ENCODE peak calls at places on chromosomes 4 and X, in six cellular contexts. H is CD8-positive, alpha-beta memory T cell; C is uterus; T is mucosa of descending colon; G is OCI-LY7; D is lung. N is an unnamed sample.

GRCh38 chr4:118740869-118741268 is 55.7 kb downstream of the METTL14 start:
- DNase-seq in D (no peak), G (peak; percentile 58), C (no peak), T (no peak), H (no peak), N (no peak)

GRCh38 chrX:106917830-106918500 is 2.2 kb upstream of the CLDN2 start:
- DNase-seq in T (no peak), H (peak; percentile 35), C (no peak), D (no peak), G (no peak), N (no peak)

GRCh38 chr4:163419074-163419473 is 54.5 kb downstream of the TKTL2 start:
- DNase-seq in G (no peak), H (no peak), C (no peak), T (no peak), D (no peak), N (no peak)

GRCh38 chrX:100296183-100296753 is 113.8 kb downstream of the PCDH19 start:
- DNase-seq in G (no peak), D (no peak), T (no peak), H (no peak), C (no peak), N (no peak)

GRCh38 chr4:8443801-8444200 is 3.2 kb downstream of the TRMT44 start:
- DNase-seq in D (no peak), C (no peak), T (no peak), H (no peak), G (no peak), N (no peak)

GRCh38 chr4:24686866-24687672 is 102.7 kb upstream of the DHX15 start:
- DNase-seq in G (peak; percentile 11), T (no peak), C (no peak), H (no peak), D (no peak), N (no peak)

GRCh38 chrX:123764967-123765871 is 32.4 kb upstream of the THOC2 start:
- DNase-seq in T (peak; percentile 90), H (peak; percentile 24), D (peak; percentile 80), C (peak; percentile 87), G (peak; percentile 61), N (peak; percentile 88)

GRCh38 chrX:134737061-134737460 is 78.8 kb upstream of the PLAC1 start:
- DNase-seq in C (peak; percentile 46), G (no peak), D (no peak), H (no peak), T (no peak), N (no peak)

GRCh38 chrX:115898382-115899001 is 272.1 kb upstream of the AGTR2 start:
- DNase-seq in T (no peak), H (peak; percentile 64), D (peak; percentile 86), G (peak; percentile 29), C (peak; percentile 81), N (no peak)

GRCh38 chr4:187811586-187811985 is 184.0 kb upstream of the ZFP42 start:
- DNase-seq in H (no peak), G (no peak), T (no peak), D (no peak), C (no peak), N (no peak)

DNA sequence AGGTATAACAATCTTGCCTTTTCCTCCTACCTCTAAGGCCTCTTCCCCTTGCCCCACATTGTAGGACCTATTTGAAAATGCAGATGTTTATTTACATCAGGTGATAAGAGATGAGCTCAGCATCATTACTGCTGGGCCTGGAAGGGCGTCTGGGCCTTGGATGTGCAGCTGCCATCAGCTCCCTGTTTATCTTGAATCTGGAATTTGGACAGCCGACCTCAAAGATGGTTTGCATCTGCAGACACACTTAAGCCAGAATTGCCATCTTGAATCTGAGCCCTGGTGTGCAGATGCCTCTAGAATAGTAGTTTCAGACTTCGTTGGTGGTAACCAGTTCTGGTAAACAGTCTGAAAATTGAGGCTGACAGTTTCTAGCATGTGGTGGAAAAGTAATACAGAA is 59.0 kb downstream of the FAM193A start:
- DNase-seq in D (no peak), H (no peak), C (no peak), G (no peak), T (no peak), N (no peak)
- H3K4me1 ChIP-seq in D (peaks cover 24% of the 10 kb centered on the region), H (peaks cover 43% of the 10 kb centered on the region), C (peaks cover 8% of the 10 kb centered on the region), G (peaks cover 31% of the 10 kb centered on the region), T (peaks cover 15% of the 10 kb centered on the region), N (peaks cover 72% of the 10 kb centered on the region)

GRCh38 chr4:10104211-10104990 is 12.2 kb downstream of the WDR1 start:
- DNase-seq in D (no peak), H (no peak), G (no peak), C (no peak), T (peak; percentile 38), N (no peak)

GRCh38 chr4:10101559-10102192 is 14.9 kb downstream of the WDR1 start:
- DNase-seq in D (no peak), C (no peak), H (no peak), G (no peak), T (no peak), N (no peak)

GRCh38 chr4:10100734-10101216 is 15.8 kb downstream of the WDR1 start:
- DNase-seq in G (no peak), T (no peak), H (peak; percentile 38), C (no peak), D (no peak), N (peak; percentile 74)

GRCh38 chr4:10102981-10103330 is 13.6 kb downstream of the WDR1 start:
- DNase-seq in T (no peak), G (no peak), H (no peak), D (no peak), C (no peak), N (no peak)

DNA sequence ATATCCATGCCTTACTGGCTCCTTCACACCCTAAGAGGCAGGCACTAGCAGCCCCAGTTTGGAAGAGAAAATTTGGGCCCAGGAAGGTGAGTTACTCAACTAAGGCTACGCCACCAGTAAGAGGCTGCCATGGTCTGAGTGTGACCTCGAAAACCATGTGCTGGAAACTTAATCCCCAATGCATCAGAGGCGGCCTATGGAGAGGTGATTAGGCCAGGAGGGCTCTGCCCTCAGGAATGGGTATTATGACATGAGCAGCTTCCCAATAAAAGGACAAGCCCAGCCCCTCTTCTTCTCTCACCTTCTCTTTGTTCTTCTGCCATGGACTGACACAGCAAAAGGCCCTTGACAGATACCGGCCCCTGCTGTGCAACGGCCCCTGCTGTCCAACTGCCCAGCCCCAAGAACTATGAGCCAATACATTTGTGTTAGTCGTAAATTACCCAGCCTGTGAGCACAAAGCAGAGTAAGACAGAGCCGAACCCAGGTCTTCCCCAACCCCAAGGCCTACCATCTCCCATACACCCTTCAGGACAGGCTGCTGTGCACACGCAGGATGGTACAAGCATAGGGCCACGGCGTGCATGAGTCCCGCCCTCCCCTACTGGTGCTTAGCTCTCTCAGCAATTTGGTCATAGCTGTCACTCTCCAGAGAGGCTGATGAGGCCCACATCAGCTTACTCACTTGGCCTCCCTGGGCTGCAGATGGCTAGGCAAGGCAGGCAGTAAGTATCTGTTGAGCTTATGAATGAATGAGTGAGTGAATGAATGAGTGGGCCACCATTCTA is 14.2 kb downstream of the WDR1 start:
- DNase-seq in H (no peak), G (no peak), D (no peak), T (no peak), C (no peak), N (no peak)
- H3K36me3 ChIP-seq in H (peaks cover 44% of the 10 kb centered on the region), G (peaks cover 88% of the 10 kb centered on the region), D (peaks cover 58% of the 10 kb centered on the region), T (no peaks in the 10 kb centered on the region), C (no peaks in the 10 kb centered on the region), N (peaks cover 75% of the 10 kb centered on the region)

DNA sequence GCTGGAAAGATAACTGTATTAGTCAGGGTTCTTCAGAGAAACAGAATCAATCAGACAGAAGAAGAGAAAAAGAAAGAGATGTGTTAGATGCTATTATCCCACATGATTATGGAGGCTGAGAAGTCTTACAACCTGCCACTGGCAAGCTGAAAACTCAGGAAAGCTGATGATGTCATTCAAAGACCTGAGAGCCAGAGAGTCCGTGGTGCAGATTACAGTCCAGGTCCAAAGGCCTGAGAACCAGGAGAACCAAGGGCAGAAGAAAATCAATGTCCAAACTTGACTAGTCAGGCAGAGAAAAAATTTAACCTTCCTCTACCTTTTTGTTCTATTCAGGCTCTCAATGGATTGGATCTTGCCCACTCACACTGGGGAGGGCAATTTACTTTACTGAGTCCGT is 172.5 kb downstream of the QDPR start:
- DNase-seq in H (no peak), G (no peak), D (no peak), C (no peak), T (no peak), N (no peak)
- H3K4me1 ChIP-seq in H (peaks cover 20% of the 10 kb centered on the region), G (peaks cover 53% of the 10 kb centered on the region), D (no peaks in the 10 kb centered on the region), C (no peaks in the 10 kb centered on the region), T (no peaks in the 10 kb centered on the region), N (no peaks in the 10 kb centered on the region)

GRCh38 chr4:13601060-13601459 is 26.5 kb downstream of the BOD1L1 start:
- DNase-seq in H (no peak), G (peak; percentile 17), T (no peak), D (no peak), C (no peak), N (no peak)
- H3K36me3 ChIP-seq in H (peaks cover 38% of the 10 kb centered on the region), G (peaks cover 98% of the 10 kb centered on the region), T (no peaks in the 10 kb centered on the region), D (peaks cover 27% of the 10 kb centered on the region), C (no peaks in the 10 kb centered on the region), N (peaks cover 69% of the 10 kb centered on the region)

DNA sequence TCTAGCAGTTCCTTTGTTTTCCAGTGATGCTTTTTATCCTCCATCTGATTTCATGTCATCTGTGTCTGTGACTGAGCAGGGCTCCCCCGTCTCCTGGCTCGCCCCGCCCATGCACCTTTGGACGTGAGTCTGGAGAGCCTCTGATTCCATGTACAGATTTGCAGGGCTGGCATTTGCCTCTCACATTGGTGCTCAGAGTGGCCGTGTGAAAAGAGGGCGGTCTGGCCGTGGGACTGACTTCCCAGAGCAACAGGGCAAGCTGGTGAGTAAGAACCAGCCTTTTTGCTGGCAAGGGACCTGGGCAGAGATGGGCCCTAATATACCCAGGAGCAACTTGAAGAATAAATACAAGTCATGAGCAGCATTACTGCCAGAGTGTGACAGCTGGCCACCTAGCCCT is 279.7 kb downstream of the BCOR start:
- DNase-seq in C (no peak), G (no peak), H (no peak), D (no peak), T (no peak), N (no peak)
- H3K4me1 ChIP-seq in C (no peaks in the 10 kb centered on the region), G (peaks cover 16% of the 10 kb centered on the region), H (no peaks in the 10 kb centered on the region), D (peaks cover 10% of the 10 kb centered on the region), T (no peaks in the 10 kb centered on the region), N (no peaks in the 10 kb centered on the region)

GRCh38 chr4:139389102-139389501 is 64.8 kb upstream of the RAB33B start:
- DNase-seq in T (no peak), G (no peak), D (no peak), H (no peak), C (no peak), N (no peak)

GRCh38 chr4:139391731-139392130 is 62.2 kb upstream of the RAB33B start:
- DNase-seq in T (no peak), C (no peak), H (no peak), G (no peak), D (no peak), N (no peak)

DNA sequence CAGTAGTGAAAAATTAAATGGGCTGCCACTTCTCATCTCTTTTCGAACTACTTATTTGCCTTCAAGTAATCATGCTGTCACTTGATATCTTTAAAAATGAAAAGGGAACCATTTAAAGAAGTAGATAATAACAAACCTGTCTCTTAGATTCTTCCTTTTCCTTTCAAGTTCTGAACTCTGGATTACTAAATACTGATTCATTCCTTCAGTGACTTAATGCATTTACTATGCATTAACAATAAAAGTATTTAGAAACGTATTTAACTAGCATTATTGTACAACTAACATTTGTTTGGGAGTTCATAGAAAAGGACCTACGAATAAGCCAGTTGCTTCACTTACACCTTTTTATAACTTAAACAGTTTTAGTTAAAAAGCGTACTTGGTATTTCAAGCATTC is 61.1 kb upstream of the RAB33B start:
- DNase-seq in T (no peak), H (no peak), G (no peak), D (no peak), C (no peak), N (no peak)
- H3K36me3 ChIP-seq in T (no peaks in the 10 kb centered on the region), H (peaks cover 4% of the 10 kb centered on the region), G (peaks cover 98% of the 10 kb centered on the region), D (peaks cover 3% of the 10 kb centered on the region), C (no peaks in the 10 kb centered on the region), N (peaks cover 52% of the 10 kb centered on the region)

N was measured in heart left ventricle.